ENCODE peak calls at places on chromosomes 3 and 15, in seven cellular contexts. Q is left ventricle myocardium inferior, U is HCT116, H is BE2C, I is kidney, F is transverse colon, W is sigmoid colon. L is an unnamed sample.

GRCh38 chr3:4821331-4821730 is 157.9 kb upstream of the BHLHE40 start:
- DNase-seq in H (no peak), F (no peak), U (no peak), Q (no peak), I (no peak), W (no peak), L (no peak)

GRCh38 chr15:89936793-89937265 is 24.1 kb upstream of the ARPIN start:
- DNase-seq in F (no peak), W (no peak), I (no peak), Q (no peak), U (no peak), H (no peak), L (no peak)

GRCh38 chr15:76337739-76338554 is 1.4 kb downstream of the ISL2 start:
- DNase-seq in F (peak; percentile 25), U (no peak), I (no peak), H (peak; percentile 38), W (no peak), Q (no peak), L (peak; percentile 83)

GRCh38 chr3:11445883-11446282 is 173.7 kb downstream of the ATG7 start:
- DNase-seq in F (no peak), I (no peak), U (no peak), W (no peak), H (no peak), Q (no peak), L (no peak)

GRCh38 chr15:60255390-60255789 is 142.4 kb downstream of the ANXA2 start:
- DNase-seq in I (no peak), W (no peak), F (no peak), U (peak; percentile 13), Q (no peak), H (no peak), L (no peak)

GRCh38 chr3:192727032-192727847 is at the start of gene FGF12:
- DNase-seq in I (peak; percentile 80), Q (peak; percentile 88), W (peak; percentile 69), F (peak; percentile 11), H (peak; percentile 80), U (no peak), L (peak; percentile 73)

GRCh38 chr15:43871835-43872234 is 45.0 kb downstream of the WDR76 start:
- DNase-seq in H (no peak), I (no peak), Q (no peak), W (no peak), F (no peak), U (no peak), L (no peak)

GRCh38 chr3:35263477-35263876 is 375.8 kb upstream of the ARPP21 start:
- DNase-seq in Q (no peak), U (no peak), W (no peak), H (no peak), I (no peak), F (no peak), L (no peak)

GRCh38 chr3:17238029-17238428 is 353.3 kb downstream of the PLCL2 start:
- DNase-seq in F (no peak), U (no peak), Q (no peak), I (no peak), H (no peak), W (no peak), L (no peak)

GRCh38 chr3:5267253-5267652 is 79.7 kb downstream of the EDEM1 start:
- DNase-seq in I (no peak), H (no peak), F (no peak), W (no peak), Q (no peak), U (no peak), L (no peak)

GRCh38 chr3:57893668-57894067 is 114.6 kb upstream of the FLNB start:
- DNase-seq in I (no peak), F (no peak), W (no peak), U (no peak), H (no peak), Q (no peak), L (no peak)

GRCh38 chr3:142962520-142963265 is 781 bp downstream of the PAQR9 start:
- DNase-seq in I (peak; percentile 71), F (no peak), W (no peak), Q (no peak), H (no peak), U (no peak), L (no peak)

GRCh38 chr3:48830660-48831190 is 16.9 kb downstream of the PRKAR2A start:
- DNase-seq in U (no peak), Q (no peak), W (no peak), F (no peak), H (no peak), I (no peak), L (no peak)

GRCh38 chr3:43378066-43378935 is 92.0 kb downstream of the SNRK start:
- DNase-seq in W (no peak), U (peak; percentile 39), F (peak; percentile 55), Q (no peak), H (peak; percentile 19), I (no peak), L (peak; percentile 82)

GRCh38 chr3:195098741-195099525 is 172.0 kb downstream of the XXYLT1 start:
- DNase-seq in I (peak; percentile 49), U (no peak), Q (no peak), H (no peak), W (no peak), F (no peak), L (peak; percentile 69)

GRCh38 chr3:58218904-58219303 is 8.1 kb upstream of the DNASE1L3 start:
- DNase-seq in I (no peak), H (no peak), F (no peak), Q (no peak), U (no peak), W (no peak), L (no peak)

GRCh38 chr3:77620009-77620408 is 580.1 kb downstream of the ROBO2 start:
- DNase-seq in W (no peak), U (no peak), Q (no peak), I (no peak), H (no peak), F (no peak), L (no peak)

GRCh38 chr15:67091966-67092677 is 26.7 kb downstream of the SMAD3 start:
- DNase-seq in W (no peak), U (no peak), I (no peak), Q (no peak), F (no peak), H (no peak), L (no peak)

GRCh38 chr15:77818484-77819270 is 186.0 kb upstream of the LINGO1 start:
- DNase-seq in W (no peak), I (no peak), Q (no peak), H (peak; percentile 36), F (no peak), U (no peak), L (no peak)

GRCh38 chr3:64125561-64125960 is 99.7 kb downstream of the PRICKLE2 start:
- DNase-seq in W (no peak), Q (no peak), H (no peak), U (no peak), F (no peak), I (no peak), L (no peak)

GRCh38 chr3:67458406-67458805 is 196.0 kb downstream of the SUCLG2 start:
- DNase-seq in Q (no peak), W (no peak), H (no peak), U (no peak), F (no peak), I (no peak), L (no peak)

DNA sequence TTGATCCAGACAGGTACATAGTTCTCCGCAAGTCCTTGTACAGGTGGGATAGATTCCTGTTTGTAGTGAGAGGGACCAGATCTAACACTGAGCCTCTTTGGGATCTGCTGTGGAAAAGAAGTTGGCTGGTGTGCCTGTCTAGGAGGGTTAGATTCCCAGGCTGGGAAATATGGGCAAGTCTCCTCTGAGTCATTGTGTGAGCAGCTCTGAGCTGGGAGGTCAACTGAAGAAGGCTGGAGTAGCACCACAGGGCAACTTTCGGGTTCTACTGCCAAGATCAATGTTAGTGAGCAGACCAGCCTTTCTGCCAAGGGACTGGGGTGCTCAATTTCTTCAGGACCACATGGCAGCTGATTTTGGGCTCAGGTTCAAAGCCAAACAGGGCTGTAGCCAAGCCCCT is 33.4 kb downstream of the CLDN1 start:
- DNase-seq in H (no peak), F (no peak), U (no peak), I (no peak), W (no peak), Q (no peak), L (no peak)
- H3K9me3 ChIP-seq in H (no peaks in the 10 kb centered on the region), F (peaks cover 7% of the 10 kb centered on the region), U (peaks cover 7% of the 10 kb centered on the region), I (peaks cover 3% of the 10 kb centered on the region), W (peaks cover 8% of the 10 kb centered on the region), Q (peaks cover 24% of the 10 kb centered on the region), L (peaks cover 42% of the 10 kb centered on the region)

GRCh38 chr3:197241173-197241572 is 57.2 kb downstream of the DLG1 start:
- DNase-seq in F (no peak), U (no peak), W (no peak), H (no peak), I (no peak), Q (no peak), L (no peak)

GRCh38 chr3:197239857-197240256 is 58.6 kb downstream of the DLG1 start:
- DNase-seq in Q (no peak), W (no peak), F (no peak), H (no peak), U (no peak), I (no peak), L (no peak)

GRCh38 chr3:197244751-197245150 is 53.7 kb downstream of the DLG1 start:
- DNase-seq in U (no peak), I (no peak), Q (no peak), H (no peak), F (no peak), W (no peak), L (no peak)

GRCh38 chr3:197238842-197239241 is 59.6 kb downstream of the DLG1 start:
- DNase-seq in Q (no peak), I (no peak), U (no peak), W (no peak), H (no peak), F (no peak), L (no peak)

GRCh38 chr3:197242784-197243432 is 55.5 kb downstream of the DLG1 start:
- DNase-seq in F (no peak), I (no peak), Q (no peak), U (no peak), H (no peak), W (no peak), L (no peak)
- H3K9me3 ChIP-seq in F (peaks cover 34% of the 10 kb centered on the region), I (peaks cover 11% of the 10 kb centered on the region), Q (peaks cover 48% of the 10 kb centered on the region), U (peaks cover 21% of the 10 kb centered on the region), H (no peaks in the 10 kb centered on the region), W (peaks cover 5% of the 10 kb centered on the region), L (peaks cover 42% of the 10 kb centered on the region)

GRCh38 chr3:21390856-21391255 is 360.2 kb downstream of the ZNF385D start:
- DNase-seq in Q (no peak), U (no peak), F (no peak), H (no peak), I (no peak), W (no peak), L (no peak)
- H3K9me3 ChIP-seq in Q (peaks cover 31% of the 10 kb centered on the region), U (peaks cover 9% of the 10 kb centered on the region), F (no peaks in the 10 kb centered on the region), H (no peaks in the 10 kb centered on the region), I (no peaks in the 10 kb centered on the region), W (no peaks in the 10 kb centered on the region), L (peaks cover 20% of the 10 kb centered on the region)

GRCh38 chr15:25087137-25087536 is 132.3 kb downstream of the SNRPN start:
- DNase-seq in I (no peak), Q (no peak), W (no peak), U (no peak), H (no peak), F (no peak), L (peak; percentile 47)
- H3K9me3 ChIP-seq in I (peaks cover 71% of the 10 kb centered on the region), Q (peaks cover 100% of the 10 kb centered on the region), W (peaks cover 73% of the 10 kb centered on the region), U (peaks cover 66% of the 10 kb centered on the region), H (no peaks in the 10 kb centered on the region), F (peaks cover 47% of the 10 kb centered on the region), L (peaks cover 100% of the 10 kb centered on the region)